ENCODE peak calls at places on chromosome 11, in four cellular contexts. K, F, A and N are unnamed samples.
A peak's percentile ranks its signal among the peaks of the same experiment; 100 is the strongest.

GRCh38 chr11:90646706-90647105 is 423.9 kb upstream of the CHORDC1 start:
- DNase-seq in K (no peak), F (no peak), A (peak; percentile 4), N (no peak)

GRCh38 chr11:93487032-93487483 is 56.1 kb downstream of the SMCO4 start:
- DNase-seq in K (no peak), F (no peak), A (no peak), N (no peak)

GRCh38 chr11:116828632-116829524 is 829 bp upstream of the APOC3 start:
- DNase-seq in K (no peak), F (peak; percentile 49), A (no peak), N (no peak)

GRCh38 chr11:77195071-77195705 is 67.1 kb downstream of the MYO7A start:
- DNase-seq in K (no peak), F (no peak), A (no peak), N (peak; percentile 2)

GRCh38 chr11:125902315-125902926 is 585 bp downstream of the PUS3 start:
- DNase-seq in K (no peak), F (peak; percentile 17), A (no peak), N (no peak)

GRCh38 chr11:77051511-77051910 is 15.3 kb upstream of the CAPN5 start:
- DNase-seq in K (no peak), F (no peak), A (no peak), N (no peak)

GRCh38 chr11:96219981-96220623 is 122.9 kb downstream of the MAML2 start:
- DNase-seq in K (peak; percentile 88), F (no peak), A (no peak), N (no peak)

GRCh38 chr11:114236829-114237228 is 59.4 kb upstream of the NNMT start:
- DNase-seq in K (peak; percentile 27), F (no peak), A (no peak), N (no peak)

GRCh38 chr11:73040046-73040445 is 102.1 kb downstream of the FCHSD2 start:
- DNase-seq in K (no peak), F (no peak), A (no peak), N (no peak)

GRCh38 chr11:133947298-133947905 is 9.4 kb downstream of the IGSF9B start:
- DNase-seq in K (peak; percentile 77), F (peak; percentile 33), A (peak; percentile 21), N (no peak)

GRCh38 chr11:35893796-35894475 is 49.9 kb upstream of the LDLRAD3 start:
- DNase-seq in K (no peak), F (no peak), A (peak; percentile 98), N (no peak)

GRCh38 chr11:108235633-108236032 is 12.8 kb downstream of the ATM start:
- DNase-seq in K (no peak), F (no peak), A (no peak), N (no peak)

GRCh38 chr11:1049431-1049891 is 12.9 kb upstream of the MUC6 start:
- DNase-seq in K (no peak), F (no peak), A (no peak), N (no peak)

GRCh38 chr11:36247493-36247892 is 41.7 kb downstream of the COMMD9 start:
- DNase-seq in K (no peak), F (no peak), A (no peak), N (no peak)

GRCh38 chr11:76596652-76597051 is 73.9 kb downstream of the LRRC32 start:
- DNase-seq in K (no peak), F (no peak), A (no peak), N (no peak)

GRCh38 chr11:114257621-114258558 is 38.3 kb upstream of the NNMT start:
- DNase-seq in K (peak; percentile 30), F (no peak), A (no peak), N (no peak)

GRCh38 chr11:62546244-62546936 is at the start of gene AHNAK:
- DNase-seq in K (peak; percentile 90), F (peak; percentile 87), A (peak; percentile 67), N (peak; percentile 48)

GRCh38 chr11:74577624-74578396 is 14.6 kb upstream of the POLD3 start:
- DNase-seq in K (peak; percentile 27), F (no peak), A (no peak), N (no peak)

GRCh38 chr11:61049854-61050253 is 52.4 kb upstream of the CD5 start:
- DNase-seq in K (no peak), F (no peak), A (no peak), N (no peak)

GRCh38 chr11:1564535-1565172 is 7.4 kb downstream of the DUSP8 start:
- DNase-seq in K (peak; percentile 72), F (peak; percentile 94), A (no peak), N (peak; percentile 20)

GRCh38 chr11:77035580-77035979 is 1.4 kb downstream of the B3GNT6 start:
- DNase-seq in K (no peak), F (no peak), A (peak; percentile 55), N (no peak)

GRCh38 chr11:114250993-114251796 is 45.0 kb upstream of the NNMT start:
- DNase-seq in K (no peak), F (peak; percentile 65), A (no peak), N (no peak)

GRCh38 chr11:2750601-2751522 is 51.1 kb upstream of the KCNQ1OT1 start:
- DNase-seq in K (no peak), F (no peak), A (no peak), N (no peak)

GRCh38 chr11:84958295-84958694 is 668.8 kb downstream of the DLG2 start:
- DNase-seq in K (no peak), F (no peak), A (no peak), N (no peak)
- H3K79me2 ChIP-seq in K (no peaks in the 10 kb centered on the region), F (no peaks in the 10 kb centered on the region), A (no peaks in the 10 kb centered on the region), N (no peaks in the 10 kb centered on the region)

DNA sequence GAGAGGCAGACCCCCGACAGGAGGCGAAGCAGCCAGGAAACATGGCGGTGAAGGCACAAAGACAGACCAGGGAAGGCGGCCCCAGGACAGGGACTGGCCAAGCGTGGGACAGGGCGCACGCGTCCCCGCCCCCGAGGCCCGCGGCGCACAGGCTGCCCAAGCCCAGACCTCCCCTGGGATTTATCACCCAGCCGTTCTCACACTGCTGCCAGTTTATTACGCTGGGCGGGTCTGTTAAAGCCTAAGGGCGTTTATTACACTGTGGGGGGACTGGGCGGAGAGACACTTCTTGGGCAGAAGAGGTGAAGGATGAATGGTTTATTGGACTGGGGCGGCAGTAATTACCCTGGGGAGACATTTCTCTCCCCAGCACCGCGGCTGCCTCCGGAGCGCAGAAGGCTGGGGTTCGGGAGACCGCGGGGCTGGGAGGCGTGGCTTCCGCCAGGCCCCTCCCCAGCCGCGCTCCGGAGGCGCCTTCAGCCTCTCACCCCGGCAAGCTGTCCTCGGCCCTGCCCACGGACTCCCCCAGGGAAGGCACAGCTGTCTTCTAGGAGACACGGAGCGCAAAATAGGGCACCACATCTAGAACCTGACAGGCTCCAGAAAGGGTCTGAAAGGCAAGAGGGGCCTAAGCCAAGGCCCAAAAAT is 47.1 kb downstream of the SLC22A12 start:
- DNase-seq in K (peak; percentile 18), F (peak; percentile 71), A (no peak), N (no peak)
- H3K79me2 ChIP-seq in K (no peaks in the 10 kb centered on the region), F (no peaks in the 10 kb centered on the region), A (no peaks in the 10 kb centered on the region), N (no peaks in the 10 kb centered on the region)

DNA sequence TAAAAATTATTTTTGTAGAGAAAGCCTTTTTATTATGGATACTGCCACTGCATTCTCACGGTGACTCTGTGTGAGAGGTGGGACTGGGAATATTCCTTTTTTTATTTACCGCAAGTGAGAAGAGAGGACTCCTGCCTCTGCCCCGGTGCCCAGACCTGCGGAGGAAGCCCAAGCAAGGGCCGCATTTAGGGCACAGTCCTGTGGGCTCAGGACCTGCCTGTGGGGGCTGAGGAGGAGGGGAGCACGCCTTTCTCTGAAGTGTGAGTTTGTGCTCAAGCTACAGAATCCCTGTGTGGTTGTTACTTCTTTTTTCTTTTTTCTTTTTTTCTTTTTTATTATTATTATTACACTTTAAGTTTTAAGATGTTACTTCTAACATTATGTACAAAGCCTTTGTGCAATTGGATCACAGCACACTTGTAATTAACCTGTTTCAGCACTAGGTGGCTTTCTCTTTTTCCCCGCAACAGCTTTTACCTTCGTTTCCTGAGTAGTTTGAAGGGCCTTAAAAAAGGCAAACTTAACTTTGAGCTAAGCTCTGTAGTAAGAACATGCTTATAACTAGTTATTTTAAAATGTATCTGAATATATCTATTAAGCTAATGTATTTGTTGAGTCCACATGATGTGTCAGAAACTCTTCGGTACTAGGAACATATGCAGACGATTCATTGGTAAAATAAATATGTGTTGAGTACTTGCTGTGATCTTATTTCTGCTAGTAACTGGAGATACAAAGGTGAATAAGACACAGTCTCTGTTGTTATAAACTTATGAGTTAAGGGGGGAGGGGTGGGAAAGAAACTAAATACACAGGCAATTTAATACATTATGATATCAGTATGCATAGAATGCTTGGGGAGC is 18.3 kb downstream of the AMOTL1 start:
- DNase-seq in K (peak; percentile 52), F (peak; percentile 39), A (no peak), N (peak; percentile 15)
- H3K79me2 ChIP-seq in K (peaks cover 100% of the 10 kb centered on the region), F (peaks cover 92% of the 10 kb centered on the region), A (peaks cover 94% of the 10 kb centered on the region), N (peaks cover 48% of the 10 kb centered on the region)

GRCh38 chr11:19225599-19225998 is 15.1 kb downstream of the E2F8 start:
- DNase-seq in K (no peak), F (no peak), A (no peak), N (no peak)
- H3K79me2 ChIP-seq in K (no peaks in the 10 kb centered on the region), F (no peaks in the 10 kb centered on the region), A (no peaks in the 10 kb centered on the region), N (no peaks in the 10 kb centered on the region)

DNA sequence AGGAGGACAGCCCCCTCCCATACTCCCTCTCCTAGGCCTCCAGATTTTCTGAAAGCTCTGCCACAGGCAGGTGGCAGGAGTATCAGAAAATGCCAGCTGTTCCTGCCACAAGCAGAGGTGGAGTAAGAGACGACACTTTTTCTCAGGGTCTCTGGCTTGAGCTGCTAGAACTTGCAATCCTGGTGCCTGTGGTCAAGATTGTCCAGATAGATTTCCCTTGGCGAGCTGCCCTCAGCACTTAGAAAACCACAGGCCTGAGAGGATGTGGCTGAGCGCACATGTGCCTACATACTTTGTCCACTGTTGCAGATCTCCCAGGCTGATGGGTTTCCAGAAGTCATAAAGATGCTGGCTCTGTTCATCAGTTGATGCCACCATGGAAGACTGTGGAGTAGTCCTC is 65.7 kb upstream of the NAV2 start:
- DNase-seq in K (peak; percentile 92), F (no peak), A (peak; percentile 54), N (no peak)
- H3K79me2 ChIP-seq in K (no peaks in the 10 kb centered on the region), F (no peaks in the 10 kb centered on the region), A (no peaks in the 10 kb centered on the region), N (no peaks in the 10 kb centered on the region)

GRCh38 chr11:102447941-102448868 is 4.4 kb downstream of the TMEM123 start:
- DNase-seq in K (no peak), F (no peak), A (no peak), N (no peak)
- H3K79me2 ChIP-seq in K (peaks cover 74% of the 10 kb centered on the region), F (peaks cover 68% of the 10 kb centered on the region), A (peaks cover 77% of the 10 kb centered on the region), N (peaks cover 90% of the 10 kb centered on the region)